ENCODE peak calls at places on chromosomes 12 and 14, in seven cellular contexts. Z, Q, C, K, A, T and U are unnamed samples.

GRCh38 chr12:3253682-3254275 is 176.6 kb downstream of the TSPAN9 start:
- DNase-seq in C (no peak), T (no peak), Q (no peak), K (no peak), Z (peak; percentile 56), A (no peak), U (no peak)

GRCh38 chr12:54368016-54368708 is 3.9 kb upstream of the GPR84 start:
- DNase-seq in A (no peak), T (no peak), K (no peak), Z (no peak), Q (no peak), C (no peak), U (no peak)

GRCh38 chr12:119288559-119288958 is 46.0 kb upstream of the CCDC60 start:
- DNase-seq in K (no peak), Q (no peak), T (no peak), Z (no peak), A (no peak), C (no peak), U (no peak)

GRCh38 chr12:42145552-42146215 is 1.0 kb upstream of the GXYLT1 start:
- DNase-seq in K (no peak), Z (no peak), T (no peak), Q (no peak), A (no peak), C (no peak), U (no peak)

GRCh38 chr14:31717294-31718085 is 156.3 kb downstream of the NUBPL start:
- DNase-seq in T (no peak), K (no peak), Z (no peak), Q (no peak), A (no peak), C (peak; percentile 26), U (no peak)

GRCh38 chr12:94851396-94852025 is 152.0 kb downstream of the NDUFA12 start:
- DNase-seq in C (no peak), K (no peak), A (no peak), Z (no peak), T (no peak), Q (no peak), U (no peak)

GRCh38 chr12:33322519-33322918 is 117.1 kb downstream of the SYT10 start:
- DNase-seq in T (no peak), C (no peak), K (no peak), A (no peak), Q (no peak), Z (no peak), U (no peak)

GRCh38 chr12:129827102-129827873 is 76.5 kb downstream of the TMEM132D start:
- DNase-seq in C (no peak), Z (no peak), Q (no peak), T (no peak), A (no peak), K (no peak), U (no peak)

GRCh38 chr12:33703221-33703620 is 263.6 kb upstream of the SYT10 start:
- DNase-seq in K (no peak), A (no peak), T (no peak), Q (no peak), Z (no peak), C (no peak), U (no peak)

GRCh38 chr12:65019696-65020095 is 101.4 kb downstream of the WIF1 start:
- DNase-seq in T (no peak), C (no peak), Z (no peak), Q (no peak), A (no peak), K (no peak), U (no peak)

GRCh38 chr12:123748171-123748570 is 13.9 kb upstream of the DNAH10 start:
- DNase-seq in A (no peak), T (no peak), C (no peak), Z (no peak), Q (no peak), K (no peak), U (no peak)

GRCh38 chr14:101057394-101057793 is 153.9 kb upstream of the RTL1 start:
- DNase-seq in A (no peak), C (no peak), T (no peak), Q (no peak), Z (no peak), K (no peak), U (no peak)

GRCh38 chr14:91185721-91186120 is 58.8 kb downstream of the GPR68 start:
- DNase-seq in A (no peak), Q (no peak), K (no peak), T (no peak), C (peak; percentile 78), Z (no peak), U (no peak)

GRCh38 chr14:39114073-39114838 is at the start of gene GEMIN2:
- DNase-seq in K (peak; percentile 88), Z (peak; percentile 92), C (peak; percentile 93), T (peak; percentile 95), A (peak; percentile 92), Q (peak; percentile 98), U (peak; percentile 94)

GRCh38 chr14:34498684-34499412 is 36.8 kb upstream of the SPTSSA start:
- DNase-seq in K (no peak), Z (no peak), Q (peak; percentile 57), T (peak; percentile 38), C (no peak), A (no peak), U (no peak)

GRCh38 chr12:123237646-123238329 is 4.6 kb downstream of the MTRFR start:
- DNase-seq in K (peak; percentile 12), Z (peak; percentile 64), T (peak; percentile 51), Q (peak; percentile 44), A (peak; percentile 62), C (peak; percentile 66), U (peak; percentile 89)

GRCh38 chr12:107634530-107634929 is 51.1 kb upstream of the PWP1 start:
- DNase-seq in Z (no peak), C (no peak), A (no peak), K (no peak), Q (no peak), T (no peak), U (no peak)